ENCODE peak calls at places on chromosomes 13 and 19, in eight cellular contexts. One of them, this sample, is unnamed.

GRCh38 chr19:56405062-56405461 is 930 bp downstream of the ZNF583 start:
- DNase-seq in breast epithelium: no peak
- DNase-seq in left ventricle myocardium inferior: no peak
- DNase-seq in PC-3: no peak
- DNase-seq in suprapubic skin: no peak
- DNase-seq in upper lobe of right lung: no peak
- DNase-seq in endothelial cell: no peak
- DNase-seq in GM06990: no peak
- DNase-seq in this sample: no peak

GRCh38 chr19:38162094-38162493 is 61.9 kb downstream of the DPF1 start:
- DNase-seq in suprapubic skin: no peak
- DNase-seq in PC-3: no peak
- DNase-seq in upper lobe of right lung: no peak
- DNase-seq in breast epithelium: no peak
- DNase-seq in endothelial cell: no peak
- DNase-seq in GM06990: no peak
- DNase-seq in left ventricle myocardium inferior: no peak
- DNase-seq in this sample: no peak

GRCh38 chr19:50784710-50785109 is 5.5 kb upstream of the ACP4 start:
- DNase-seq in suprapubic skin: no peak
- DNase-seq in upper lobe of right lung: no peak
- DNase-seq in PC-3: no peak
- DNase-seq in GM06990: no peak
- DNase-seq in endothelial cell: no peak
- DNase-seq in left ventricle myocardium inferior: no peak
- DNase-seq in breast epithelium: no peak
- DNase-seq in this sample: no peak

GRCh38 chr19:398719-399118 is 10.2 kb downstream of the C2CD4C start:
- DNase-seq in PC-3: no peak
- DNase-seq in endothelial cell: no peak
- DNase-seq in breast epithelium: peak; percentile 47
- DNase-seq in suprapubic skin: peak; percentile 72
- DNase-seq in upper lobe of right lung: peak; percentile 51
- DNase-seq in left ventricle myocardium inferior: no peak
- DNase-seq in GM06990: no peak
- DNase-seq in this sample: no peak

GRCh38 chr19:48254529-48254970 is 1.2 kb downstream of the CARD8 start:
- DNase-seq in PC-3: no peak
- DNase-seq in GM06990: no peak
- DNase-seq in suprapubic skin: no peak
- DNase-seq in endothelial cell: no peak
- DNase-seq in breast epithelium: no peak
- DNase-seq in upper lobe of right lung: no peak
- DNase-seq in left ventricle myocardium inferior: no peak
- DNase-seq in this sample: no peak

GRCh38 chr13:111510502-111511218 is 190.2 kb downstream of the TEX29 start:
- DNase-seq in suprapubic skin: no peak
- DNase-seq in left ventricle myocardium inferior: no peak
- DNase-seq in upper lobe of right lung: no peak
- DNase-seq in GM06990: no peak
- DNase-seq in breast epithelium: no peak
- DNase-seq in endothelial cell: no peak
- DNase-seq in PC-3: no peak
- DNase-seq in this sample: no peak

GRCh38 chr19:54390942-54391577 is 24.2 kb upstream of the TTYH1 start:
- DNase-seq in left ventricle myocardium inferior: no peak
- DNase-seq in upper lobe of right lung: no peak
- DNase-seq in breast epithelium: no peak
- DNase-seq in GM06990: no peak
- DNase-seq in PC-3: peak; percentile 69
- DNase-seq in endothelial cell: peak; percentile 68
- DNase-seq in suprapubic skin: no peak
- DNase-seq in this sample: no peak

GRCh38 chr19:49343127-49343526 is 7.9 kb downstream of the CD37 start:
- DNase-seq in left ventricle myocardium inferior: no peak
- DNase-seq in suprapubic skin: no peak
- DNase-seq in upper lobe of right lung: peak; percentile 46
- DNase-seq in endothelial cell: no peak
- DNase-seq in breast epithelium: no peak
- DNase-seq in GM06990: no peak
- DNase-seq in PC-3: no peak
- DNase-seq in this sample: no peak

GRCh38 chr19:41601771-41602170 is 25.1 kb downstream of the CEACAM4 start:
- DNase-seq in suprapubic skin: no peak
- DNase-seq in GM06990: no peak
- DNase-seq in upper lobe of right lung: no peak
- DNase-seq in left ventricle myocardium inferior: no peak
- DNase-seq in PC-3: no peak
- DNase-seq in breast epithelium: no peak
- DNase-seq in endothelial cell: no peak
- DNase-seq in this sample: no peak

GRCh38 chr13:24167666-24168391 is 7.3 kb downstream of the SPATA13 start:
- DNase-seq in breast epithelium: no peak
- DNase-seq in endothelial cell: no peak
- DNase-seq in suprapubic skin: no peak
- DNase-seq in left ventricle myocardium inferior: no peak
- DNase-seq in upper lobe of right lung: no peak
- DNase-seq in GM06990: no peak
- DNase-seq in PC-3: no peak
- DNase-seq in this sample: no peak

GRCh38 chr19:55494172-55494761 is 6.0 kb downstream of the SSC5D start:
- DNase-seq in GM06990: no peak
- DNase-seq in breast epithelium: no peak
- DNase-seq in endothelial cell: no peak
- DNase-seq in upper lobe of right lung: no peak
- DNase-seq in PC-3: no peak
- DNase-seq in left ventricle myocardium inferior: peak; percentile 68
- DNase-seq in suprapubic skin: no peak
- DNase-seq in this sample: no peak

GRCh38 chr13:42057918-42058530 is 9.6 kb downstream of the DGKH start:
- DNase-seq in upper lobe of right lung: no peak
- DNase-seq in suprapubic skin: no peak
- DNase-seq in PC-3: no peak
- DNase-seq in endothelial cell: no peak
- DNase-seq in GM06990: no peak
- DNase-seq in breast epithelium: no peak
- DNase-seq in left ventricle myocardium inferior: no peak
- DNase-seq in this sample: no peak

GRCh38 chr13:73492811-73493210 is 434.0 kb downstream of the KLF5 start:
- DNase-seq in left ventricle myocardium inferior: no peak
- DNase-seq in breast epithelium: no peak
- DNase-seq in upper lobe of right lung: no peak
- DNase-seq in endothelial cell: no peak
- DNase-seq in GM06990: no peak
- DNase-seq in suprapubic skin: no peak
- DNase-seq in PC-3: no peak
- DNase-seq in this sample: no peak

GRCh38 chr19:2573916-2574315 is 98.0 kb downstream of the GADD45B start:
- DNase-seq in breast epithelium: peak; percentile 48
- DNase-seq in PC-3: no peak
- DNase-seq in left ventricle myocardium inferior: no peak
- DNase-seq in suprapubic skin: peak; percentile 73
- DNase-seq in upper lobe of right lung: peak; percentile 63
- DNase-seq in endothelial cell: no peak
- DNase-seq in GM06990: no peak
- DNase-seq in this sample: no peak

GRCh38 chr19:6273701-6274601 is 5.8 kb downstream of the MLLT1 start:
- DNase-seq in left ventricle myocardium inferior: peak; percentile 84
- DNase-seq in PC-3: peak; percentile 95
- DNase-seq in suprapubic skin: peak; percentile 95
- DNase-seq in GM06990: no peak
- DNase-seq in breast epithelium: peak; percentile 85
- DNase-seq in upper lobe of right lung: peak; percentile 90
- DNase-seq in endothelial cell: no peak
- DNase-seq in this sample: no peak

GRCh38 chr19:56933014-56933705 is 92.6 kb upstream of the PEG3 start:
- DNase-seq in upper lobe of right lung: no peak
- DNase-seq in endothelial cell: no peak
- DNase-seq in suprapubic skin: no peak
- DNase-seq in PC-3: no peak
- DNase-seq in GM06990: no peak
- DNase-seq in left ventricle myocardium inferior: no peak
- DNase-seq in breast epithelium: no peak
- DNase-seq in this sample: no peak

GRCh38 chr19:57096640-57097361 is 23.0 kb upstream of the USP29 start:
- DNase-seq in endothelial cell: no peak
- DNase-seq in PC-3: no peak
- DNase-seq in GM06990: no peak
- DNase-seq in upper lobe of right lung: no peak
- DNase-seq in left ventricle myocardium inferior: no peak
- DNase-seq in breast epithelium: no peak
- DNase-seq in suprapubic skin: no peak
- DNase-seq in this sample: no peak

GRCh38 chr19:52248256-52248655 is 21.1 kb upstream of the ZNF766 start:
- DNase-seq in GM06990: no peak
- DNase-seq in upper lobe of right lung: no peak
- DNase-seq in left ventricle myocardium inferior: peak; percentile 43
- DNase-seq in PC-3: peak; percentile 60
- DNase-seq in breast epithelium: no peak
- DNase-seq in suprapubic skin: no peak
- DNase-seq in endothelial cell: peak; percentile 36
- DNase-seq in this sample: no peak

GRCh38 chr13:25719666-25720065 is 332.1 kb downstream of the SHISA2 start:
- DNase-seq in PC-3: no peak
- DNase-seq in upper lobe of right lung: no peak
- DNase-seq in GM06990: no peak
- DNase-seq in left ventricle myocardium inferior: no peak
- DNase-seq in suprapubic skin: no peak
- DNase-seq in endothelial cell: no peak
- DNase-seq in breast epithelium: no peak
- DNase-seq in this sample: no peak

GRCh38 chr13:113851480-113851803 is 12.4 kb downstream of the GAS6 start:
- DNase-seq in suprapubic skin: no peak
- DNase-seq in GM06990: no peak
- DNase-seq in endothelial cell: no peak
- DNase-seq in breast epithelium: no peak
- DNase-seq in left ventricle myocardium inferior: no peak
- DNase-seq in upper lobe of right lung: no peak
- DNase-seq in PC-3: no peak
- DNase-seq in this sample: no peak

DNA sequence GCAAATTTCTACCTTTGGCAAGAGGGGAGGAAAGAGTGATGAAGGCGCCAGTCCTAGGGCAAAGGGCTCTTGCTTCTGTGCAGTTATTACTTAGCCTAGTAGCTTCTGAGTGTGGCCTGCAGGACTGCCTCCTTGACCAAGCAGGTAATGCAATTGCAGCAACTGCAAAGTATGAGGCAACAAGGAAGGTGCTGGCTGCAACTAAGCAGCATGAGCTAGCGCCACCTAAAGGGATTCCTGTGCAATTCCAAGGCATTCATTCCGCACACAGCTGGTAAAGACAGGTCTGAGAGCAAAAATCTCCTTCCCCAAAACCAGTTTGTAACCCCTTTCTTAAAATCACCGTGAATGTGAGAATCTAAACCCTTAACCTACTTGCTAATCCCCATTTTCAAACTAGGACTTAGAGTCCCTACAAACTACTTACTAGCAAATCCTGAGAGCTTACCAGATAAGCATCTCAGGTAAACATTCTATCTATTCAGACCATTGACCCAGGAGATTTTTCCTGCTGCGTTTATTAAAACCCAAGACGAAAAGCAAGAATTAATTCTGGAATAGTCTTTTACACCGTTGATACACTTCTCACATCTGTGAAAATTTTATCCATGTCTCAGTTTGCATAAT is 62.9 kb downstream of the DCT start:
- DNase-seq in GM06990: no peak
- DNase-seq in suprapubic skin: no peak
- DNase-seq in breast epithelium: no peak
- DNase-seq in upper lobe of right lung: no peak
- DNase-seq in PC-3: peak; percentile 49
- DNase-seq in left ventricle myocardium inferior: no peak
- DNase-seq in endothelial cell: peak; percentile 52
- DNase-seq in this sample: no peak
- TF ChIP-seq CTCF in GM06990: peak; percentile 49
- TF ChIP-seq CTCF in suprapubic skin: no peak
- TF ChIP-seq CTCF in breast epithelium: no peak
- TF ChIP-seq CTCF in upper lobe of right lung: peak; percentile 34
- TF ChIP-seq CTCF in PC-3: peak; percentile 66
- TF ChIP-seq CTCF in left ventricle myocardium inferior: peak; percentile 47
- TF ChIP-seq CTCF in endothelial cell: peak; percentile 63
- TF ChIP-seq CTCF in this sample: peak; percentile 78

GRCh38 chr13:32446220-32446619 is 18.3 kb upstream of the N4BP2L1 start:
- DNase-seq in breast epithelium: no peak
- DNase-seq in suprapubic skin: no peak
- DNase-seq in upper lobe of right lung: no peak
- DNase-seq in left ventricle myocardium inferior: no peak
- DNase-seq in GM06990: no peak
- DNase-seq in PC-3: no peak
- DNase-seq in endothelial cell: no peak
- DNase-seq in this sample: no peak

GRCh38 chr13:32448224-32448623 is 20.3 kb upstream of the N4BP2L1 start:
- DNase-seq in upper lobe of right lung: no peak
- DNase-seq in suprapubic skin: no peak
- DNase-seq in left ventricle myocardium inferior: no peak
- DNase-seq in GM06990: no peak
- DNase-seq in PC-3: no peak
- DNase-seq in breast epithelium: no peak
- DNase-seq in endothelial cell: no peak
- DNase-seq in this sample: no peak

GRCh38 chr13:32445461-32445860 is 17.5 kb upstream of the N4BP2L1 start:
- DNase-seq in upper lobe of right lung: no peak
- DNase-seq in suprapubic skin: no peak
- DNase-seq in PC-3: no peak
- DNase-seq in left ventricle myocardium inferior: no peak
- DNase-seq in endothelial cell: no peak
- DNase-seq in GM06990: no peak
- DNase-seq in breast epithelium: no peak
- DNase-seq in this sample: no peak

GRCh38 chr13:32446778-32447465 is 19.0 kb upstream of the N4BP2L1 start:
- DNase-seq in upper lobe of right lung: no peak
- DNase-seq in breast epithelium: no peak
- DNase-seq in GM06990: no peak
- DNase-seq in suprapubic skin: no peak
- DNase-seq in endothelial cell: no peak
- DNase-seq in left ventricle myocardium inferior: no peak
- DNase-seq in PC-3: no peak
- DNase-seq in this sample: no peak

GRCh38 chr13:32443111-32443510 is 15.2 kb upstream of the N4BP2L1 start:
- DNase-seq in GM06990: peak; percentile 34
- DNase-seq in left ventricle myocardium inferior: no peak
- DNase-seq in endothelial cell: peak; percentile 27
- DNase-seq in suprapubic skin: no peak
- DNase-seq in breast epithelium: no peak
- DNase-seq in upper lobe of right lung: no peak
- DNase-seq in PC-3: peak; percentile 39
- DNase-seq in this sample: no peak
- TF ChIP-seq CTCF in GM06990: peak; percentile 62
- TF ChIP-seq CTCF in left ventricle myocardium inferior: peak; percentile 47
- TF ChIP-seq CTCF in endothelial cell: peak; percentile 48
- TF ChIP-seq CTCF in suprapubic skin: no peak
- TF ChIP-seq CTCF in breast epithelium: peak; percentile 25
- TF ChIP-seq CTCF in upper lobe of right lung: peak; percentile 39
- TF ChIP-seq CTCF in PC-3: peak; percentile 57
- TF ChIP-seq CTCF in this sample: peak; percentile 49

GRCh38 chr13:49553888-49554287 is 31.5 kb downstream of the RCBTB1 start:
- DNase-seq in suprapubic skin: no peak
- DNase-seq in GM06990: no peak
- DNase-seq in breast epithelium: no peak
- DNase-seq in upper lobe of right lung: no peak
- DNase-seq in endothelial cell: no peak
- DNase-seq in PC-3: no peak
- DNase-seq in left ventricle myocardium inferior: no peak
- DNase-seq in this sample: no peak
- TF ChIP-seq CTCF in suprapubic skin: no peak
- TF ChIP-seq CTCF in GM06990: no peak
- TF ChIP-seq CTCF in breast epithelium: no peak
- TF ChIP-seq CTCF in upper lobe of right lung: no peak
- TF ChIP-seq CTCF in endothelial cell: no peak
- TF ChIP-seq CTCF in PC-3: no peak
- TF ChIP-seq CTCF in left ventricle myocardium inferior: no peak
- TF ChIP-seq CTCF in this sample: no peak

GRCh38 chr13:107867701-107868661 is 347.4 kb downstream of the LIG4 start:
- DNase-seq in endothelial cell: peak; percentile 68
- DNase-seq in GM06990: no peak
- DNase-seq in left ventricle myocardium inferior: no peak
- DNase-seq in suprapubic skin: no peak
- DNase-seq in PC-3: peak; percentile 61
- DNase-seq in breast epithelium: no peak
- DNase-seq in upper lobe of right lung: peak; percentile 74
- DNase-seq in this sample: peak; percentile 77
- TF ChIP-seq CTCF in endothelial cell: no peak
- TF ChIP-seq CTCF in GM06990: no peak
- TF ChIP-seq CTCF in left ventricle myocardium inferior: peak; percentile 20
- TF ChIP-seq CTCF in suprapubic skin: no peak
- TF ChIP-seq CTCF in PC-3: peak; percentile 84
- TF ChIP-seq CTCF in breast epithelium: no peak
- TF ChIP-seq CTCF in upper lobe of right lung: peak; percentile 33
- TF ChIP-seq CTCF in this sample: peak; percentile 71